ENCODE peak calls at places on chromosomes 1 and 21, in ten cellular contexts. F is ELR; L is NCI-H1105 treated with DMSO at 0.1 percent for 48 hours; H is body of pancreas; C is GM03348; Q is neural progenitor cell; R is caudate nucleus; U is stimulated activated CD8-positive, alpha-beta memory T cell treated with anti-CD3 and anti-CD28 coated beads, Interleukin-15, amount 100 ng/mL, for 1 hour; G is T1000; D is MG63. Y is an unnamed sample.

GRCh38 chr1:5239911-5240310 is 585.5 kb downstream of the AJAP1 start:
- DNase-seq in F (no peak), L (no peak), H (no peak), C (no peak), Q (no peak), R (no peak), U (no peak), G (no peak), D (no peak), Y (peak)

GRCh38 chr21:35164380-35164779 is 115.3 kb upstream of the RUNX1 start:
- DNase-seq in F (no peak), L (no peak), H (no peak), C (no peak), Q (no peak), R (no peak), U (no peak), G (no peak), D (no peak), Y (no peak)

GRCh38 chr1:14682941-14683340 is 84.5 kb downstream of the KAZN start:
- DNase-seq in F (no peak), L (no peak), H (no peak), C (no peak), Q (no peak), R (no peak), U (no peak), G (no peak), D (no peak), Y (no peak)

GRCh38 chr1:7554343-7555270 is 216.5 kb upstream of the VAMP3 start:
- DNase-seq in F (no peak), L (no peak), H (no peak), C (no peak), Q (no peak), R (no peak), U (no peak), G (no peak), D (no peak), Y (peak)

GRCh38 chr1:236848274-236848925 is 53.3 kb downstream of the MTR start:
- DNase-seq in F (no peak), L (no peak), H (no peak), C (no peak), Q (no peak), R (no peak), U (no peak), G (no peak), D (no peak), Y (no peak)

GRCh38 chr21:44962481-44962966 is 22.7 kb downstream of the SLX9 start:
- DNase-seq in F (peak), L (no peak), H (peak), C (peak), Q (no peak), R (no peak), U (no peak), G (no peak), D (no peak), Y (peak)

GRCh38 chr1:179818743-179819173 is 58.8 kb downstream of the TOR1AIP2 start:
- DNase-seq in F (no peak), L (no peak), H (peak), C (no peak), Q (no peak), R (no peak), U (no peak), G (no peak), D (no peak), Y (no peak)

GRCh38 chr1:218809625-218810024 is 364.1 kb upstream of the LYPLAL1 start:
- DNase-seq in F (peak), L (no peak), H (no peak), C (no peak), Q (no peak), R (no peak), U (no peak), G (no peak), D (no peak), Y (peak)

GRCh38 chr1:11807087-11807486 is 1.1 kb downstream of the CLCN6 start:
- DNase-seq in F (no peak), L (no peak), H (no peak), C (no peak), Q (no peak), R (no peak), U (no peak), G (no peak), D (no peak), Y (no peak)

Y was measured in kidney tubule cell.